ENCODE peak calls at places on chromosomes 5 and 9, in five cellular contexts. G is A172; I is psoas muscle; X is cardiac muscle cell; N is activated CD8-positive, alpha-beta memory T cell treated with anti-CD3 and anti-CD28 coated beads for 24 hours. A is an unnamed sample.

GRCh38 chr5:79811081-79811480 is 121.4 kb downstream of the CMYA5 start:
- DNase-seq in N (no peak), X (no peak), I (no peak), G (no peak), A (no peak)

GRCh38 chr5:145341842-145342241 is 493.3 kb downstream of the PRELID2 start:
- DNase-seq in N (no peak), G (peak), X (peak), I (no peak), A (peak)

GRCh38 chr9:126038790-126039189 is 287.8 kb upstream of the MVB12B start:
- DNase-seq in I (peak), X (no peak), N (no peak), G (no peak), A (no peak)

GRCh38 chr9:105994970-105995369 is 300.6 kb downstream of the TMEM38B start:
- DNase-seq in N (no peak), I (no peak), G (peak), X (no peak), A (no peak)

GRCh38 chr5:55969956-55970355 is 24.8 kb downstream of the IL6ST start:
- DNase-seq in I (no peak), G (no peak), N (no peak), X (peak), A (no peak)

GRCh38 chr9:93332317-93332716 is 119.2 kb upstream of the FAM120A start:
- DNase-seq in N (no peak), I (no peak), X (no peak), G (no peak), A (no peak)

GRCh38 chr9:128747233-128747632 is 23.3 kb upstream of the ZDHHC12 start:
- DNase-seq in I (no peak), N (no peak), X (no peak), G (no peak), A (no peak)

GRCh38 chr9:93891549-93892310 is 63.4 kb downstream of the BARX1 start:
- DNase-seq in G (no peak), I (no peak), X (no peak), N (no peak), A (no peak)

GRCh38 chr5:178357127-178357526 is 124.5 kb upstream of the PHYKPL start:
- DNase-seq in N (no peak), G (no peak), I (peak), X (no peak), A (no peak)

GRCh38 chr9:69376651-69377050 is 51.6 kb downstream of the ENTREP1 start:
- DNase-seq in N (no peak), G (peak), I (peak), X (peak), A (peak)

GRCh38 chr9:33320568-33321261 is 30.4 kb downstream of the NFX1 start:
- DNase-seq in N (no peak), X (peak), G (peak), I (no peak), A (peak)

GRCh38 chr5:75054110-75054930 is 2.0 kb upstream of the GCNT4 start:
- DNase-seq in G (no peak), N (no peak), I (peak), X (peak), A (no peak)

GRCh38 chr5:96881511-96882115 is 5.3 kb downstream of the ERAP2 start:
- DNase-seq in I (no peak), X (peak), G (peak), N (no peak), A (peak)

GRCh38 chr9:79049371-79049770 is 522.4 kb upstream of the TLE4 start:
- DNase-seq in I (no peak), N (no peak), G (no peak), X (no peak), A (no peak)

GRCh38 chr9:130824616-130825015 is 10.4 kb upstream of the ABL1 start:
- DNase-seq in I (no peak), G (no peak), X (no peak), N (no peak), A (no peak)

GRCh38 chr5:25950681-25951080 is 1087.7 kb downstream of the CDH9 start:
- DNase-seq in N (no peak), I (no peak), G (no peak), X (no peak), A (no peak)

GRCh38 chr9:133861103-133861502 is 123.0 kb upstream of the SARDH start:
- DNase-seq in G (no peak), X (no peak), I (no peak), N (no peak), A (no peak)

GRCh38 chr5:171868236-171868635 is 82.6 kb downstream of the SMIM23 start:
- DNase-seq in G (no peak), I (no peak), N (no peak), X (peak), A (no peak)

GRCh38 chr5:116456036-116456435 is 118.6 kb downstream of the SEMA6A start:
- DNase-seq in I (no peak), X (no peak), G (no peak), N (no peak), A (no peak)

GRCh38 chr9:91248707-91249106 is 113.0 kb downstream of the AUH start:
- DNase-seq in N (no peak), I (no peak), X (no peak), G (no peak), A (no peak)

GRCh38 chr9:113219186-113219936 is 1.7 kb downstream of the FKBP15 start:
- DNase-seq in X (no peak), G (no peak), I (no peak), N (no peak), A (no peak)

GRCh38 chr9:137278061-137278912 is 761 bp downstream of the TOR4A start:
- DNase-seq in I (no peak), G (no peak), N (no peak), X (peak), A (no peak)

GRCh38 chr5:178214160-178214803 is 9.9 kb downstream of the HNRNPAB start:
- DNase-seq in N (peak), X (no peak), G (no peak), I (no peak), A (no peak)

A was measured in NCI-H226.